ENCODE peak calls at places on chromosomes 13 and 19, in six cellular contexts. E, V, B, G, O and U are unnamed samples.

GRCh38 chr19:19105365-19106060 is 32.8 kb downstream of the TMEM161A start:
- DNase-seq in B (no peak), V (no peak), G (peak), O (no peak), E (peak), U (peak)

GRCh38 chr19:30406220-30406944 is 34.2 kb downstream of the ZNF536 start:
- DNase-seq in G (peak), B (no peak), O (no peak), E (no peak), V (peak), U (no peak)

GRCh38 chr19:58368561-58369360 is 6.2 kb upstream of the ZNF497 start:
- DNase-seq in V (no peak), E (no peak), O (no peak), B (no peak), G (no peak), U (no peak)

GRCh38 chr19:9043524-9043923 is 33.3 kb upstream of the MUC16 start:
- DNase-seq in G (no peak), V (no peak), O (no peak), E (no peak), B (no peak), U (no peak)

GRCh38 chr13:35694031-35694430 is 217.5 kb upstream of the MAB21L1 start:
- DNase-seq in B (no peak), G (no peak), O (no peak), E (no peak), V (no peak), U (no peak)

GRCh38 chr19:48395170-48395455 is 1.6 kb downstream of the GRIN2D start:
- DNase-seq in G (no peak), E (no peak), O (no peak), V (no peak), B (no peak), U (no peak)

GRCh38 chr13:22325761-22326160 is 654.9 kb downstream of the FGF9 start:
- DNase-seq in O (no peak), G (no peak), E (no peak), B (no peak), V (no peak), U (no peak)

GRCh38 chr13:44140146-44140545 is 233.5 kb upstream of the SERP2 start:
- DNase-seq in E (no peak), B (no peak), G (no peak), O (no peak), V (no peak), U (no peak)

GRCh38 chr19:8459520-8460260 is 14.9 kb downstream of the HNRNPM start:
- DNase-seq in E (peak), V (no peak), G (no peak), B (no peak), O (no peak), U (no peak)

GRCh38 chr13:100542546-100543156 is 45.9 kb downstream of the GGACT start:
- DNase-seq in O (no peak), B (no peak), E (peak), G (no peak), V (no peak), U (peak)

GRCh38 chr13:23609414-23610186 is 39.4 kb downstream of the TNFRSF19 start:
- DNase-seq in E (peak), B (no peak), G (peak), V (no peak), O (no peak), U (no peak)

GRCh38 chr19:45615795-45616708 is 14.0 kb upstream of the GPR4 start:
- DNase-seq in B (peak), G (peak), V (peak), O (peak), E (peak), U (no peak)

GRCh38 chr19:28409859-28410258 is 803.1 kb downstream of the UQCRFS1 start:
- DNase-seq in B (no peak), V (no peak), O (no peak), G (no peak), E (no peak), U (no peak)
- TF ChIP-seq CTCF in B (no peak), V (no peak), O (no peak), G (no peak), E (no peak), U (no peak)

GRCh38 chr19:41341669-41342490 is 11.8 kb downstream of the TGFB1 start:
- DNase-seq in E (no peak), O (no peak), V (no peak), B (no peak), G (no peak), U (no peak)
- TF ChIP-seq CTCF in E (no peak), O (no peak), V (peak), B (peak), G (no peak), U (no peak)

GRCh38 chr19:37695144-37695899 is 24.2 kb downstream of the ZNF607 start:
- DNase-seq in G (no peak), B (no peak), V (no peak), O (no peak), E (no peak), U (no peak)

GRCh38 chr19:37692956-37693660 is 26.5 kb downstream of the ZNF607 start:
- DNase-seq in V (no peak), G (no peak), B (no peak), O (no peak), E (no peak), U (no peak)

GRCh38 chr19:37691881-37692504 is 27.6 kb downstream of the ZNF607 start:
- DNase-seq in V (peak), E (peak), G (peak), O (peak), B (peak), U (peak)
- TF ChIP-seq CTCF in V (peak), E (no peak), G (no peak), O (no peak), B (no peak), U (no peak)

GRCh38 chr19:16841391-16841926 is 12.3 kb downstream of the SIN3B start:
- DNase-seq in O (no peak), E (no peak), B (no peak), V (no peak), G (no peak), U (no peak)

GRCh38 chr19:16834747-16835146 is 5.5 kb downstream of the SIN3B start:
- DNase-seq in V (no peak), O (no peak), E (peak), G (no peak), B (no peak), U (no peak)

GRCh38 chr19:16831531-16831930 is 2.3 kb downstream of the SIN3B start:
- DNase-seq in V (no peak), E (no peak), O (no peak), B (no peak), G (no peak), U (no peak)

GRCh38 chr19:16836906-16837362 is 7.7 kb downstream of the SIN3B start:
- DNase-seq in O (no peak), E (no peak), V (no peak), B (no peak), G (peak), U (no peak)

DNA sequence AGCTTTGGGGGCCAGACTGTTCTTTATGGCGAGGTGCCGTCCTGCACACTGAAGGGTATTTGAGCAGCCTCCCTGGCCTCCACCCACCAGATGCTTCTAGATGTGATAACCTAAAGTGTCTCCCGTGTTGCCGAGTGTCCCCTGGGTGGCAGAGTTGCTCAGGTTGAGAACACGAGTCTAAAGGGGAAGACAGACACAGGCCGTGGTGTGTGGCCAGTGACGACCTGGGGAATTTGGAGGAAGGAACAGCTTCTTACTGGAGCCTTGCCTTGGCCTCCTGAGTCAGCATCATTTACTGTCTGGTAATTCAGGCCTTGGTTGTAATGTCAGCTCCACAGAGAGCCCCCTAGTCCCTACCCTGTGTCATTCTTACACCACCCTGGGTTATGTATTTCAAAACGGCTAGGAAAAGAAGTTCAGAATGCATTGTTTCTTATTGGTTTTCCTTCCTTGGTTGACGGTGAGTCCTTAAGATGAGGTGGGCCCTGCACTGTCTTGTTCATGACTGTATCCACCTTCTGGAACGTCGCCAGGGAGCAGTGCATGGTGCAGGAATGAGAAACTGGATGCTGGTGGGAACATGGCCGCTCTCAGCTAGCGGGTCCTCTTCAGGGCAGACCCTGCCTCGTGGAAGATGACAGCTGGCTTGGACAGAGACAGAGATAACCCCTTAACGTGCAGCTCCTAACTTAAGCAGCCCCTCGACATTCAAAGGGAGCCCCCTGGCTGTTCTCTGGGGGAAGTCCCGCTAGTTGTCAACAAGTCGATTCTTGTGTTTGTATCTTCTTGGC is 7.1 kb downstream of the SIN3B start:
- DNase-seq in E (peak), O (no peak), G (no peak), B (no peak), V (peak), U (no peak)
- TF ChIP-seq CTCF in E (no peak), O (no peak), G (no peak), B (no peak), V (peak), U (peak)